ENCODE peak calls at places on chromosomes 2 and 18, in eight cellular contexts. R is K562, E is Calu3, Q is WERI-Rb-1, S is GM20000, Y is esophagus muscularis mucosa, K is AG04450, G is gastrocnemius medialis. X is an unnamed sample.

GRCh38 chr18:48766487-48766886 is 184.3 kb downstream of the SMAD7 start:
- DNase-seq in S (no peak), G (no peak), R (no peak), E (no peak), Y (no peak), K (no peak), Q (no peak), X (no peak)

GRCh38 chr2:238030422-238031155 is 30.2 kb upstream of the SCLY start:
- DNase-seq in K (no peak), Y (no peak), R (no peak), G (no peak), S (no peak), E (no peak), Q (no peak), X (no peak)

GRCh38 chr2:223751012-223751411 is 86.4 kb downstream of the AP1S3 start:
- DNase-seq in E (no peak), R (no peak), Y (no peak), S (no peak), G (no peak), K (no peak), Q (no peak), X (no peak)

GRCh38 chr2:186903183-186903582 is 54.2 kb upstream of the ZSWIM2 start:
- DNase-seq in K (no peak), S (no peak), Q (no peak), G (no peak), R (no peak), E (no peak), Y (no peak), X (no peak)

GRCh38 chr2:33505966-33506365 is 29.5 kb downstream of the RASGRP3 start:
- DNase-seq in S (no peak), R (no peak), G (no peak), K (no peak), E (no peak), Q (no peak), Y (no peak), X (no peak)

GRCh38 chr18:36672437-36673344 is 156.1 kb downstream of the TPGS2 start:
- DNase-seq in G (peak), Q (no peak), Y (no peak), E (peak), R (no peak), S (peak), K (no peak), X (no peak)

GRCh38 chr2:19600506-19600905 is 242.1 kb upstream of the OSR1 start:
- DNase-seq in K (no peak), Q (no peak), S (no peak), Y (no peak), R (no peak), E (no peak), G (no peak), X (no peak)

GRCh38 chr2:129438501-129439057 is 540.9 kb upstream of the RAB6C start:
- DNase-seq in Y (no peak), R (no peak), K (no peak), S (no peak), G (no peak), Q (no peak), E (no peak), X (no peak)

GRCh38 chr2:29033172-29033571 is 41.2 kb downstream of the PCARE start:
- DNase-seq in K (no peak), E (peak), Y (no peak), Q (no peak), G (no peak), R (no peak), S (no peak), X (no peak)

GRCh38 chr2:222025891-222026271 is 272.9 kb downstream of the PAX3 start:
- DNase-seq in E (no peak), Q (no peak), R (no peak), S (no peak), K (no peak), Y (no peak), G (no peak), X (no peak)

GRCh38 chr2:164498841-164499240 is 122.4 kb downstream of the GRB14 start:
- DNase-seq in S (no peak), R (no peak), G (no peak), K (no peak), Y (no peak), Q (no peak), E (no peak), X (no peak)

GRCh38 chr2:59896499-59896898 is 657.0 kb downstream of the BCL11A start:
- DNase-seq in E (no peak), G (no peak), K (no peak), Q (no peak), Y (no peak), S (no peak), R (no peak), X (no peak)

GRCh38 chr2:167005096-167005495 is 116.8 kb downstream of the XIRP2 start:
- DNase-seq in S (no peak), Q (no peak), G (no peak), R (no peak), E (no peak), Y (no peak), K (no peak), X (no peak)

GRCh38 chr18:12851709-12852108 is 32.3 kb downstream of the PTPN2 start:
- DNase-seq in S (no peak), K (no peak), G (no peak), Y (no peak), E (no peak), Q (no peak), R (no peak), X (no peak)

GRCh38 chr2:8666581-8666980 is 15.3 kb upstream of the ID2 start:
- DNase-seq in K (no peak), E (no peak), S (no peak), R (no peak), Q (no peak), G (no peak), Y (no peak), X (no peak)

GRCh38 chr2:28507806-28508764 is 12.2 kb downstream of the PLB1 start:
- DNase-seq in Y (peak), G (no peak), E (peak), S (no peak), K (no peak), Q (no peak), R (peak), X (no peak)

GRCh38 chr2:26584656-26585055 is 56.5 kb downstream of the CIB4 start:
- DNase-seq in K (no peak), G (no peak), R (no peak), Y (no peak), S (no peak), E (no peak), Q (peak), X (no peak)

GRCh38 chr2:163733301-163733938 is 2.4 kb downstream of the FIGN start:
- DNase-seq in Q (no peak), S (no peak), R (no peak), G (peak), K (no peak), E (peak), Y (no peak), X (no peak)

GRCh38 chr18:61575419-61575818 is 242.2 kb downstream of the CDH20 start:
- DNase-seq in Y (no peak), E (no peak), K (no peak), R (no peak), Q (no peak), G (no peak), S (no peak), X (no peak)

GRCh38 chr18:53382870-53383269 is 841.6 kb downstream of the MBD2 start:
- DNase-seq in G (no peak), S (no peak), K (no peak), Y (no peak), E (no peak), R (no peak), Q (no peak), X (no peak)

GRCh38 chr2:100293341-100294161 is 28.8 kb downstream of the LONRF2 start:
- DNase-seq in R (no peak), G (no peak), Y (no peak), K (no peak), S (no peak), E (no peak), Q (no peak), X (no peak)

GRCh38 chr2:127694986-127695385 is 6.3 kb upstream of the SFT2D3 start:
- DNase-seq in S (no peak), G (no peak), E (no peak), R (no peak), Y (no peak), K (no peak), Q (no peak), X (no peak)

GRCh38 chr2:230000118-230000841 is 68.4 kb downstream of the SLC16A14 start:
- DNase-seq in E (no peak), S (peak), Q (no peak), G (no peak), K (no peak), R (no peak), Y (no peak), X (peak)

GRCh38 chr18:7904529-7904928 is 337.4 kb downstream of the PTPRM start:
- DNase-seq in E (no peak), R (no peak), Y (no peak), Q (no peak), G (no peak), S (no peak), K (peak), X (no peak)

GRCh38 chr2:26757873-26758789 is 6.0 kb upstream of the SLC35F6 start:
- DNase-seq in Y (no peak), R (no peak), S (no peak), E (peak), G (peak), K (peak), Q (no peak), X (peak)

GRCh38 chr2:143246815-143247744 is 117.9 kb downstream of the ARHGAP15 start:
- DNase-seq in Y (no peak), Q (no peak), G (no peak), R (no peak), K (no peak), S (no peak), E (no peak), X (no peak)

GRCh38 chr2:135259116-135259515 is 207.0 kb downstream of the RAB3GAP1 start:
- DNase-seq in Q (no peak), S (no peak), Y (peak), K (no peak), G (no peak), R (no peak), E (no peak), X (no peak)

GRCh38 chr18:986071-986470 is 81.4 kb downstream of the ADCYAP1 start:
- DNase-seq in Y (no peak), G (no peak), E (no peak), S (no peak), K (no peak), Q (peak), R (no peak), X (no peak)

GRCh38 chr2:228870993-228871392 is 400.1 kb downstream of the PID1 start:
- DNase-seq in Q (no peak), S (no peak), R (no peak), K (no peak), Y (no peak), G (no peak), E (no peak), X (no peak)

GRCh38 chr2:152648336-152648735 is 68.9 kb downstream of the PRPF40A start:
- DNase-seq in K (no peak), Q (no peak), E (no peak), G (no peak), R (no peak), S (no peak), Y (no peak), X (no peak)

GRCh38 chr2:234096164-234096563 is 45.7 kb downstream of the SPP2 start:
- DNase-seq in K (no peak), R (no peak), E (no peak), G (no peak), Q (no peak), S (no peak), Y (peak), X (no peak)

GRCh38 chr2:231780123-231780908 is 766 bp downstream of the PDE6D start:
- DNase-seq in E (peak), Y (no peak), S (peak), G (no peak), K (no peak), Q (peak), R (peak), X (no peak)

GRCh38 chr2:163877316-163877715 is 141.5 kb upstream of the FIGN start:
- DNase-seq in S (no peak), Q (no peak), R (no peak), E (peak), K (no peak), G (no peak), Y (no peak), X (no peak)

GRCh38 chr18:48788378-48788777 is 162.4 kb downstream of the SMAD7 start:
- DNase-seq in Q (no peak), G (peak), K (no peak), S (no peak), R (no peak), E (no peak), Y (no peak), X (no peak)

GRCh38 chr2:219433666-219434467 is 776 bp upstream of the SPEG start:
- DNase-seq in Q (peak), K (no peak), E (peak), G (peak), S (no peak), R (peak), Y (no peak), X (no peak)

GRCh38 chr2:235077046-235077445 is 125.2 kb downstream of the SH3BP4 start:
- DNase-seq in Y (no peak), S (no peak), Q (no peak), E (no peak), K (no peak), R (no peak), G (no peak), X (no peak)

GRCh38 chr2:25740810-25741381 is 67.5 kb upstream of the DTNB start:
- DNase-seq in E (no peak), K (no peak), Y (no peak), Q (peak), S (no peak), R (no peak), G (no peak), X (no peak)

GRCh38 chr2:199602271-199602895 is 144.6 kb upstream of the SATB2 start:
- DNase-seq in K (no peak), G (no peak), R (peak), Q (peak), E (peak), S (peak), Y (no peak), X (no peak)

GRCh38 chr2:199594443-199594842 is 136.7 kb upstream of the SATB2 start:
- DNase-seq in Q (no peak), G (no peak), S (no peak), K (no peak), R (no peak), E (no peak), Y (no peak), X (no peak)

DNA sequence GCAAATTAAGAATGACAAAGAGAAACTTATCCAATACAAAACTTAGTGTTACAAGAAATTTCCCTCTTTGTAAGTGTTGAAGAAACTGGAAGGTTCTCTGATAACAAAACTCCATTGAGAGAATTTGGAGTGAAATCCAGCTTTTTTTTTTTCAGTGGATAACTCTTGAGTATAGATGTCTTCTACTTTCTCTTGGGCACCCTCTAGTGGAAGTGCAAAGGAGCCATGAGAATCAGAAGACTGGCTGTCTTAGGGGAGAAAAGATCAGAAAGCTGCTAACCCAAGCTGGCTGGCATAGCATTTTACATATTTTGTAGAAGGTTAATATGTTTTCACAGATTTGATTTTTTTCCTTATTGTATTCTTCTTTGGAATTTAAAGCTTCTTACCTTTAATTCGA is 138.8 kb upstream of the SATB2 start:
- DNase-seq in G (no peak), Y (no peak), Q (no peak), S (no peak), R (peak), K (no peak), E (peak), X (no peak)
- TF ChIP-seq CTCF in G (no peak), Y (peak), Q (peak), S (peak), R (peak), K (peak), E (peak), X (peak)

DNA sequence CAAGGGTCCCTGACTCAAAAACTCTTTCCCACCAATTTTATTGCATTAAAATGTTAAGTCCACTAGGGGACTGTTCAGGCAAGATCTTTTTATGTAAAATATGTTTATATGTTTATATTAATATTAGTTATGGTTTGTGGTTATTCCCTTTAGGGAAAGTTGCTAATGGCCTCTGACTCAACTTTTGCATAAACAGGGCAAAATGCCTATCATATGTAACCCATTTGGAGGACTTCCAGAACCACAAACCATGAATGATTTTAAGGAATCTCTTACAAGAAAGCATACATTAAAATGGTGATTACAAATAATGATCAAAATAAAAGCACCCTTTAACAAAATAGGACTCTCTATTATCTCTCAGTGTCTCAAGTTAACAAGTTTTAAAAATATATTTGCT is 1484.6 kb upstream of the ZEB2 start:
- DNase-seq in G (no peak), Y (no peak), R (no peak), E (no peak), S (no peak), Q (no peak), K (peak), X (no peak)
- TF ChIP-seq CTCF in G (no peak), Y (no peak), R (no peak), E (no peak), S (no peak), Q (no peak), K (no peak), X (no peak)

DNA sequence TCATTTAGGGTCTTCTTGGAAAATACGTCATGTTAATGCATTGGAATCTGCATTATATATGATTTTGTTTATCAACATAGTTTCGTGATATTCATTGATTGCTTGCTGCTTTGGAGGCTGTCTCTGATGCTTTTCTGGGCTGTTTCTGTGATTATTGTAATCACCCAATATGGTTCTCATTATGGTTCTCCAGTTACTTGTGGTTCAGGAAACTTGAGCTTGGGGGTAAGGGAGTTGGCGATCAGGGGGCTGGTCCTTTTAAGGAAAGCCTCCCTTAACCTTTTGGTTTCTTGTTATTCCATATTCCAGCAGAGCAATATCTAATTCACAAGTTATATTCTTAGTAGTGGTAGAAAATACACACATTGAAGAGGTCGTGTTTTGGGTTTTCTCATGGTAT is 17.4 kb upstream of the STON1 start:
- DNase-seq in K (no peak), E (no peak), G (no peak), Q (no peak), S (no peak), R (no peak), Y (no peak), X (no peak)
- TF ChIP-seq CTCF in K (no peak), E (no peak), G (no peak), Q (no peak), S (no peak), R (no peak), Y (no peak), X (no peak)

GRCh38 chr2:173386441-173387044 is 31.9 kb downstream of the CDCA7 start:
- DNase-seq in S (no peak), K (no peak), R (no peak), Q (no peak), G (no peak), E (no peak), Y (no peak), X (no peak)
- TF ChIP-seq CTCF in S (no peak), K (no peak), R (no peak), Q (no peak), G (no peak), E (no peak), Y (no peak), X (no peak)

X was measured in GM12864.